ENCODE peak calls at places on chromosome 20, in nine cellular contexts. F is ovary; S is BJ; B is CD4-positive, alpha-beta T cell; E is fibroblast of the aortic adventitia; G is cardiac fibroblast; U is B cell; D is GM06990; Q is right atrium auricular region. A is an unnamed sample.

GRCh38 chr20:3924304-3925112 is 35.3 kb downstream of the PANK2 start:
- DNase-seq in E (no peak), U (no peak), D (no peak), G (no peak), Q (peak), B (no peak), S (no peak), F (no peak), A (peak)

GRCh38 chr20:48350291-48350988 is 477.4 kb downstream of the PREX1 start:
- DNase-seq in E (no peak), S (no peak), D (peak), U (no peak), Q (no peak), G (no peak), F (no peak), B (no peak), A (no peak)

GRCh38 chr20:13873814-13874213 is 89.0 kb downstream of the NDUFAF5 start:
- DNase-seq in B (no peak), E (no peak), G (no peak), U (no peak), F (no peak), S (no peak), D (no peak), Q (no peak), A (no peak)

GRCh38 chr20:11569163-11569562 is 348.5 kb upstream of the BTBD3 start:
- DNase-seq in Q (no peak), E (no peak), D (no peak), U (no peak), G (peak), B (no peak), S (no peak), F (no peak), A (no peak)

GRCh38 chr20:33653218-33653899 is 8.8 kb upstream of the C20orf144 start:
- DNase-seq in E (peak), D (no peak), F (peak), G (peak), U (peak), B (peak), S (peak), Q (peak), A (peak)

GRCh38 chr20:3677733-3678132 is 4.1 kb downstream of the ADAM33 start:
- DNase-seq in Q (no peak), U (no peak), S (no peak), F (peak), D (no peak), G (no peak), B (no peak), E (peak), A (no peak)

GRCh38 chr20:39397646-39398045 is 435.5 kb downstream of the DHX35 start:
- DNase-seq in U (no peak), E (no peak), D (no peak), G (no peak), Q (no peak), S (no peak), B (no peak), F (no peak), A (no peak)

GRCh38 chr20:39800111-39800510 is 838.0 kb downstream of the DHX35 start:
- DNase-seq in E (peak), F (no peak), B (no peak), Q (no peak), U (no peak), G (peak), D (no peak), S (no peak), A (no peak)

GRCh38 chr20:24017160-24017761 is 28.7 kb upstream of the GGTLC1 start:
- DNase-seq in S (no peak), U (no peak), B (no peak), F (no peak), G (peak), D (no peak), Q (no peak), E (peak), A (no peak)

GRCh38 chr20:38094373-38094775 is 60.8 kb downstream of the RPRD1B start:
- DNase-seq in E (peak), U (peak), G (peak), Q (peak), B (no peak), F (no peak), S (no peak), D (peak), A (peak)

GRCh38 chr20:10469599-10469998 is 34.5 kb downstream of the SLX4IP start:
- DNase-seq in F (peak), G (peak), U (no peak), E (peak), B (no peak), S (peak), D (no peak), Q (peak), A (no peak)

GRCh38 chr20:53609501-53610445 is 16.1 kb upstream of the ZNF217 start:
- DNase-seq in F (peak), B (peak), E (no peak), D (peak), S (no peak), Q (peak), U (peak), G (peak), A (no peak)

GRCh38 chr20:49237531-49237930 is 18.3 kb downstream of the DDX27 start:
- DNase-seq in U (no peak), Q (no peak), F (no peak), D (no peak), E (no peak), G (no peak), B (no peak), S (no peak), A (no peak)

GRCh38 chr20:21715193-21715881 is 9.9 kb downstream of the PAX1 start:
- DNase-seq in B (no peak), U (no peak), D (no peak), Q (no peak), G (no peak), S (no peak), F (no peak), E (no peak), A (no peak)

GRCh38 chr20:40689100-40689942 is at the start of gene MAFB:
- DNase-seq in U (peak), F (peak), B (no peak), G (peak), D (peak), S (peak), E (peak), Q (peak), A (peak)

GRCh38 chr20:53974785-53975555 is 95.4 kb downstream of the BCAS1 start:
- DNase-seq in U (no peak), S (no peak), E (no peak), D (no peak), Q (no peak), F (peak), B (no peak), G (no peak), A (no peak)

GRCh38 chr20:47318596-47319516 is 37.6 kb downstream of the ZMYND8 start:
- DNase-seq in Q (peak), F (peak), B (no peak), S (no peak), G (peak), U (no peak), E (peak), D (no peak), A (peak)

GRCh38 chr20:25020901-25021301 is 28.4 kb upstream of the APMAP start:
- DNase-seq in E (no peak), Q (no peak), F (no peak), S (no peak), D (no peak), U (no peak), B (no peak), G (no peak), A (peak)

GRCh38 chr20:12054556-12054955 is 136.9 kb downstream of the BTBD3 start:
- DNase-seq in Q (no peak), S (no peak), D (no peak), B (no peak), G (no peak), E (no peak), U (no peak), F (no peak), A (no peak)

GRCh38 chr20:62558779-62559178 is 83.0 kb upstream of the GATA5 start:
- DNase-seq in B (no peak), E (no peak), D (no peak), F (no peak), G (no peak), U (no peak), S (no peak), Q (peak), A (no peak)

GRCh38 chr20:41232971-41233926 is 84.3 kb downstream of the ZHX3 start:
- DNase-seq in D (no peak), E (peak), Q (no peak), F (no peak), S (peak), B (no peak), U (no peak), G (peak), A (no peak)

GRCh38 chr20:57996936-57997629 is 231.4 kb downstream of the ANKRD60 start:
- DNase-seq in Q (no peak), G (no peak), F (no peak), U (no peak), E (peak), D (no peak), S (peak), B (no peak), A (no peak)

GRCh38 chr20:34211591-34211990 is 29.6 kb upstream of the ASIP start:
- DNase-seq in D (no peak), S (no peak), F (no peak), Q (no peak), U (no peak), E (no peak), G (no peak), B (no peak), A (no peak)

GRCh38 chr20:35952480-35953410 is 1.6 kb downstream of the SCAND1 start:
- DNase-seq in F (no peak), U (no peak), Q (no peak), D (no peak), G (peak), S (no peak), E (peak), B (no peak), A (peak)

GRCh38 chr20:6829510-6830116 is 62.1 kb downstream of the BMP2 start:
- DNase-seq in G (peak), Q (no peak), D (no peak), B (no peak), E (peak), F (no peak), U (no peak), S (no peak), A (no peak)

GRCh38 chr20:63466861-63467260 is 5.6 kb downstream of the KCNQ2 start:
- DNase-seq in D (no peak), U (no peak), F (no peak), G (no peak), Q (no peak), E (no peak), S (no peak), B (no peak), A (no peak)

GRCh38 chr20:43477193-43477592 is 19.5 kb downstream of the SRSF6 start:
- DNase-seq in U (no peak), Q (no peak), B (no peak), G (no peak), F (no peak), S (no peak), D (no peak), E (no peak), A (no peak)

GRCh38 chr20:64222851-64223525 is 32.6 kb upstream of the PCMTD2 start:
- DNase-seq in Q (no peak), D (no peak), F (peak), S (no peak), G (no peak), B (no peak), E (no peak), U (no peak), A (no peak)

GRCh38 chr20:2101057-2101934 is at the start of gene STK35:
- DNase-seq in B (peak), G (no peak), U (no peak), S (no peak), F (peak), Q (no peak), D (peak), E (no peak), A (no peak)

GRCh38 chr20:717817-718216 is 42.2 kb upstream of the SCRT2 start:
- DNase-seq in D (no peak), B (no peak), F (no peak), E (no peak), U (no peak), G (no peak), Q (no peak), S (no peak), A (no peak)

GRCh38 chr20:44911264-44911921 is 1.5 kb downstream of the PABPC1L start:
- DNase-seq in Q (no peak), G (peak), U (peak), B (peak), S (no peak), D (peak), E (peak), F (peak), A (no peak)

DNA sequence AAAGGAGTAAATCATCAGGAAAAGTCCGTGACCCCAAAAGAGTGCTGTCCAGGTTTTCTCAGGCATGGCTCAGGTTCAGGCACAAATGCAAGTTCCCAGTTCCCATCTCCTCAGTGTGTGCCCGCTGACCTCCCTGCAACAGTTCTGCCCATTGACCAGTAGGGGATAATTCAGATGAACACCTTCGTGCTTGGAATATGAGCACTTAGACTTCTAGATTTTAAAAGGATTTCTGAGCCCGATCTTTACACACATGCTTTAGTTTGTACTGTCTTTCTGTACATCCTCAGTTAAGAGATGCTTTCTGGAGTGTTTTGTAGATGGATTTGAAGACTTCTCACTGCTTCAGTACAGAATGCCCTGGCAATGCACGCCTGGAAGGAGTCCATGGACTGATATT is 239.7 kb upstream of the PLCB4 start:
- DNase-seq in G (no peak), S (no peak), E (no peak), U (no peak), F (no peak), Q (no peak), D (no peak), B (no peak), A (no peak)
- TF ChIP-seq CTCF in G (peak), S (no peak), E (no peak), U (no peak), F (no peak), Q (no peak), D (peak), B (no peak), A (peak)

GRCh38 chr20:59805786-59806577 is 127.5 kb downstream of the SYCP2 start:
- DNase-seq in U (no peak), E (no peak), B (no peak), G (no peak), Q (peak), D (no peak), S (no peak), F (no peak), A (no peak)

GRCh38 chr20:59809630-59810375 is 123.6 kb downstream of the SYCP2 start:
- DNase-seq in G (no peak), E (no peak), F (no peak), U (peak), Q (no peak), B (no peak), S (no peak), D (no peak), A (no peak)

GRCh38 chr20:59806578-59806975 is 126.9 kb downstream of the SYCP2 start:
- DNase-seq in U (no peak), S (no peak), Q (peak), G (no peak), D (no peak), F (no peak), B (no peak), E (no peak), A (no peak)

GRCh38 chr20:59808729-59809381 is 124.6 kb downstream of the SYCP2 start:
- DNase-seq in E (no peak), B (no peak), Q (peak), U (peak), S (no peak), F (peak), D (no peak), G (no peak), A (no peak)

GRCh38 chr20:59807909-59808728 is 125.3 kb downstream of the SYCP2 start:
- DNase-seq in D (no peak), S (no peak), U (peak), E (no peak), B (no peak), F (peak), Q (peak), G (no peak), A (no peak)
- TF ChIP-seq CTCF in D (no peak), S (no peak), U (no peak), E (no peak), B (no peak), F (no peak), Q (no peak), G (no peak), A (no peak)

GRCh38 chr20:15496501-15497039 is 1076.7 kb downstream of the KIF16B start:
- DNase-seq in G (no peak), B (no peak), D (no peak), U (no peak), Q (no peak), S (no peak), E (no peak), F (no peak), A (no peak)

GRCh38 chr20:15494841-15495240 is 1078.4 kb downstream of the KIF16B start:
- DNase-seq in B (no peak), S (no peak), Q (no peak), F (no peak), D (no peak), G (no peak), E (no peak), U (no peak), A (no peak)

GRCh38 chr20:15487682-15488081 is 1085.6 kb downstream of the KIF16B start:
- DNase-seq in G (no peak), F (no peak), S (no peak), D (no peak), Q (no peak), B (no peak), U (no peak), E (no peak), A (no peak)

GRCh38 chr20:15487030-15487429 is 1086.2 kb downstream of the KIF16B start:
- DNase-seq in F (no peak), D (no peak), S (no peak), G (no peak), U (no peak), E (no peak), Q (no peak), B (no peak), A (no peak)

DNA sequence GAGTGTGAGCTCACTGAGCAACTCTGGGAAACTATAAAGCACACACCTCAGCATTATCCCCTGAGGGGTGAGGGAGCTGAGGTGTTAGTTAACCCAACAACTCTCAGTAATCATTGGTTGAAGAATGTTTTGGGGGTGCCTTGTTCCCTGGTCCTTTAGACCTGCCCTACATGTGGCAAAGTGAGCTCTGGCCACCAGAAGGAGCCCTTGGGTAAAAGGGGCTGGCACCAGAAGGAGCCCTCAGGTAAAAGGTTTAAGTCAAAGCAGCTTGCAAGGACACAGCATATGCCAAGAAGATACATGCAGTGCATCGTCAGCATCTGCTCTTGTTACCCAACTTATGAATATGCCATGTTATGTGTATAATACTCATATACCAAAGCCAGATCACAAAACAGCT is 1081.7 kb downstream of the KIF16B start:
- DNase-seq in E (no peak), F (no peak), D (no peak), Q (no peak), S (no peak), U (no peak), G (no peak), B (no peak), A (no peak)
- TF ChIP-seq CTCF in E (no peak), F (no peak), D (peak), Q (no peak), S (peak), U (peak), G (no peak), B (no peak), A (no peak)

GRCh38 chr20:50610212-50610718 is 81.1 kb downstream of the RIPOR3 start:
- DNase-seq in F (no peak), B (no peak), G (no peak), Q (no peak), D (no peak), S (no peak), E (no peak), U (no peak), A (no peak)
- TF ChIP-seq CTCF in F (no peak), B (no peak), G (peak), Q (no peak), D (peak), S (peak), E (no peak), U (no peak), A (no peak)